ENCODE peak calls at places on chromosome 16, in four cellular contexts. V is H1, L is testis, S is brain microvascular endothelial cell. N is an unnamed sample. For H3K36me3, the result is how much of the 10 kb centered on the place peaks cover.

GRCh38 chr16:4859900-4860255 is 12.6 kb downstream of the UBN1 start:
- DNase-seq in V (no peak), S (peak), L (no peak), N (no peak)

GRCh38 chr16:68475071-68475470 is 26.8 kb upstream of the SMPD3 start:
- DNase-seq in L (no peak), S (no peak), V (no peak), N (no peak)

GRCh38 chr16:84925092-84925772 is 86.1 kb downstream of the ZDHHC7 start:
- DNase-seq in S (no peak), V (peak), L (peak), N (no peak)

GRCh38 chr16:85227262-85227923 is 115.1 kb upstream of the CIBAR2 start:
- DNase-seq in S (no peak), L (no peak), V (no peak), N (no peak)

GRCh38 chr16:89489731-89490385 is 503 bp downstream of the ANKRD11 start:
- DNase-seq in S (no peak), V (no peak), L (no peak), N (no peak)

GRCh38 chr16:4869147-4869790 is 22.0 kb downstream of the UBN1 start:
- DNase-seq in V (no peak), S (no peak), L (no peak), N (no peak)

GRCh38 chr16:89949121-89949742 is 677 bp downstream of the DEF8 start:
- DNase-seq in V (no peak), S (no peak), L (no peak), N (no peak)

GRCh38 chr16:56451753-56452689 is 667 bp downstream of the OGFOD1 start:
- DNase-seq in V (no peak), L (peak), S (peak), N (peak)

GRCh38 chr16:78142784-78143183 is 43.3 kb downstream of the WWOX start:
- DNase-seq in L (no peak), V (no peak), S (no peak), N (no peak)

GRCh38 chr16:10828851-10829331 is 10.3 kb upstream of the TVP23A start:
- DNase-seq in V (peak), L (peak), S (peak), N (peak)

GRCh38 chr16:86669937-86670772 is 91.8 kb downstream of the FOXL1 start:
- DNase-seq in L (peak), V (no peak), S (no peak), N (no peak)

GRCh38 chr16:74304164-74304834 is 7.7 kb downstream of the PSMD7 start:
- DNase-seq in V (no peak), S (no peak), L (no peak), N (no peak)

GRCh38 chr16:19753815-19754643 is 36.0 kb downstream of the IQCK start:
- DNase-seq in V (no peak), S (peak), L (no peak), N (no peak)

GRCh38 chr16:11071829-11072228 is 127.5 kb downstream of the CLEC16A start:
- DNase-seq in V (no peak), S (no peak), L (no peak), N (no peak)

GRCh38 chr16:49986351-49987124 is 38.5 kb upstream of the CNEP1R1 start:
- DNase-seq in L (no peak), S (peak), V (no peak), N (peak)

DNA sequence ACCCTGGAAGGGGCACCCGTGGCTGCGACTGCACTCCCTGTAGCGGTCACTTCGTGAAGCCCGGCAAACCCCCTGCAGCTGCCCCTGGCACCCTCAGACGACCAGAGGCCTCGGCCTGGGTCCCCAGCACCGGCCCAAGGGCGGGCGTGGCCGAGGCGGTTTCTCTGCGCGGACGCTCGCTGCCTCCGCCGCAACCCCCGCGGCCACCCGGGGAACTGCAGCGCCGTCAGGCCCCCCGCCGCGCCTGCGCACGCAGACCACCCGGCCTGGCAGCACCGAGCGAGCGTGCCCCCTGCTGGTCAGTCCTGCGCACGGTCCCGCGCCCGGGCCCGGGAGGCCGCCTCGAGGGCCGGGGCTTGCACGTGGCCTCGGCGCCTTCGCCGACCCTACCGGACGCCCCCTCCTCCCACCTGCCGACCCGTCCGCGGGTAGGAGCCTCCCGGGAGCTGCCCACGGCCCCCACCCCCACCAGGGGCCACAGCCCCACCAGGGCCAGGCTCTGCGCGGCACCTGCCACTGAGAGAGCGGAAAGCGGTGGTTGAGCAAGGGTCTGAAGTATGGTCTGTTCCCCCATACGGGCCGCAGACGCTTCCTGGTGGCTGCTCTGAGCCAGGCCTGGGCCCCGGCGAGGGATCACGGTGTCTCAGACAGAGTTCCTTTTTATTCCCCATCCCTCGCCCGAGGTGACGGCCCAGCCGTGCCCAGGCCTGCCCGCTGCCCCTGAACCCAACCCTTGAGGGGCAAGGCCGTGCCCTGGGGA is 11.5 kb upstream of the HS3ST6 start:
- DNase-seq in S (peak), L (peak), V (peak), N (no peak)
- H3K4me3 ChIP-seq in S (peak), L (peak), V (peak), N (peak)

GRCh38 chr16:81700780-81701165 is 78.3 kb upstream of the PLCG2 start:
- DNase-seq in L (no peak), V (no peak), S (no peak), N (no peak)
- H3K36me3 ChIP-seq in L (under half), V (under half), S (under half), N (under half)

DNA sequence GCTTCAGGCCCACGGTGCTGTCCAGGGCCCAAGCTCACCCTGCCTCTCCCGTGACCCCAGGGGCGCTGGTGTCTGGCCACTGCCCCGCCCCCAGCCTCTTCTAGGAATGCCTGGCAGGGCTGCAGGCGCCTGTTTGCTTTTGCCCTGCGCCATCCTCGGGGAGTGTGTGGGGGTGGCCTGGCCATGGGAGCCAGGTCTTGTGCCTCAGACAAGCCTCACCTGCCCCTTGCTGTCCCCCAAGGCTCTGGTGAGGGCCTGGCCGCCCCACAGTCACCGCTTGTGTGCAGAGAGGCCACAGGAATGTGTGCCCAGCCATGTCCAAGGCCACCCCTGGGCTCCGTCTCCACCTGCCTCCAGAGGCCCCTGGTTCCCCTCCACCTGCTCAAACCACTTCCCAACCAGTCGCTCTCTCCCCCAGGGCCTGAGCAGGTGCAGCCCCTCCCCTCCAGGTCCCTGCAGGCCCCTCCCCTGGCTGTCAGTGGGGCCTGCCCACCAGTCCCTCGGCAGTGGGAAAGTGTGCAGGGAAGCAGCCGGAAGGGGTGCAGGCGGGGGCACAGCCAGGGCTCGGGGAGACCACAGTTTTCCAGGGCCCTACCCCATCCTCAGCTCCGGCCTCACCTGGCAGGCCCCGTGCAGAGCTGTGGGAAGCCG is 841 bp upstream of the IGFALS start:
- DNase-seq in V (no peak), L (no peak), S (no peak), N (no peak)
- H3K4me3 ChIP-seq in V (no peak), L (no peak), S (no peak), N (no peak)

DNA sequence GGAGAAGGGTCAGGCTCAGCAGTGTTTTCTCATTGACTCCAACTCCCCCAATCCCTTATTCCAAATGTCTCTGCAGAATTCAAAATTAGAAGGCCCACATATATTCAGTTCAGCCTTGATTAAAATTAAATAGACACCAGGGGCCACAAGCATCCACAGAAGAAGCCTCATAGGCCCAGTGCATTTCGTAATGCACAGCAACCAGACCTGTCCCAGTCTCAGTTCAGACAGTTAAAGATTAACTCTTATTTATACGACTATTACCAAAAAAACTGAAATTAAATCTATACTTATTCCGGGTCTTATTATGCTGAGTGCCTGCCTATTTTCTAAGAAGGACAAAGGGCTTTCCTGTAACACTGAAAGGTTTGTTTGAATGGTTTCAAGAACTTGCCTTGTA is 41.8 kb upstream of the GSG1L start:
- DNase-seq in V (no peak), L (no peak), S (no peak), N (no peak)
- H3K36me3 ChIP-seq in V (half or more), L (under half), S (half or more), N (half or more)

GRCh38 chr16:971582-971905 is 760 bp upstream of the LMF1 start:
- DNase-seq in S (no peak), L (no peak), V (no peak), N (no peak)
- H3K4me3 ChIP-seq in S (no peak), L (no peak), V (no peak), N (no peak)